ENCODE peak calls at places on chromosome 5, in five cellular contexts. Q, R, M, F and N are unnamed samples.

GRCh38 chr5:143290115-143290514 is 113.4 kb downstream of the NR3C1 start:
- DNase-seq in Q (no peak), R (no peak), M (no peak), F (no peak), N (no peak)

GRCh38 chr5:168023190-168023589 is 268.3 kb upstream of the WWC1 start:
- DNase-seq in Q (no peak), R (peak), M (no peak), F (no peak), N (no peak)

GRCh38 chr5:102295534-102296228 is 403 bp downstream of the SLCO4C1 start:
- DNase-seq in Q (peak), R (no peak), M (no peak), F (no peak), N (no peak)

GRCh38 chr5:1320436-1321344 is 24.2 kb downstream of the CLPTM1L start:
- DNase-seq in Q (no peak), R (no peak), M (no peak), F (no peak), N (no peak)

GRCh38 chr5:154444559-154445421 is 1.0 kb upstream of the SAP30L start:
- DNase-seq in Q (peak), R (no peak), M (no peak), F (peak), N (no peak)

GRCh38 chr5:95178046-95178651 is 106.7 kb downstream of the MCTP1 start:
- DNase-seq in Q (peak), R (no peak), M (peak), F (peak), N (peak)

GRCh38 chr5:159095218-159095617 is 4.5 kb downstream of the EBF1 start:
- DNase-seq in Q (peak), R (no peak), M (no peak), F (no peak), N (no peak)

GRCh38 chr5:90878081-90878480 is 319.5 kb downstream of the ADGRV1 start:
- DNase-seq in Q (no peak), R (peak), M (no peak), F (no peak), N (no peak)

GRCh38 chr5:11407553-11408145 is 496.6 kb downstream of the CTNND2 start:
- DNase-seq in Q (no peak), R (no peak), M (no peak), F (no peak), N (no peak)

DNA sequence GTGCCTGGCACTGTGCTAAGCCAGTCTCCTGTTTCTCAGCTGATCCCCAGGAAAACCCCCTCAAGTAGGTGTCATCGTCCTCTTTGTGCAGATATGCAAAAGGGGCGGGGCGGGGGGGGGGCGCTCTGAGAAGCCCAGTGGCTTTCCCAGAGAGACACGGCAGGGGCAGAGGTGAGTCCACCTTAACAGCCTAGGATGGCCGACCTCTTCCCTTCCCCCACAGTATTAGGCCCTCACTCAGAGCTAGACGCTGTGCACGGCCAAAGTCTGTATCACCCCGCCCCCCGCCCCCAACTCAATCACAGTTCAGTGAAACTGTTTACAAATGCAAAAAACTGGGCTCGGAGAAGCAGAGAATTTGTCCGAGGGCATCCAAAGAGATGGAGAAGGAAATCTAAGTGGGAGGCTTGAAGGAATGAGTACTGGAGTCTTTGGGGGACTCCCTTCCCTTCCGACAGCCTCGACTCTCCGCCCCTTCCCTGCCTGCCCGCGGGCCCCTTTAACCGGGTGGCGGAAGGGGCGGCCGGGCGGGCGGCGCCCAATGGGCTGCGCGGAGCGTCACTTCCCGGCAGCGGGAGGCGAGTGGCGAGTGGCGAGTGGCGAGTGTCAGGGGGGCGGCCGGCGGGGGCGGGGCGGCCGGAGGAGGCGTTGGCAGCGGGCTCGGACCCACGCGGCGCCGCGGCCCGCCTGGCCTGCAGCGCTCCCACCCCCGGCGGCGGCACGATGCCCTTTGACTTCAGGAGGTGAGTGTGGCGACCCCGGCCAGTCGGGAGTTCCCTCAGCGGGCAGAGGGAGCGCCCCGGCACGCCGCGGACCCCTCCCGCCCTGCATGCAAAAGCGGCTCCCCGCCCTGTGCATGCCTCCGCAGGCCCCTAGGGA is at the start of gene ERGIC1:
- DNase-seq in Q (peak), R (peak), M (no peak), F (peak), N (no peak)
- H3K4me3 ChIP-seq in Q (peak), R (peak), M (peak), F (peak), N (peak)

DNA sequence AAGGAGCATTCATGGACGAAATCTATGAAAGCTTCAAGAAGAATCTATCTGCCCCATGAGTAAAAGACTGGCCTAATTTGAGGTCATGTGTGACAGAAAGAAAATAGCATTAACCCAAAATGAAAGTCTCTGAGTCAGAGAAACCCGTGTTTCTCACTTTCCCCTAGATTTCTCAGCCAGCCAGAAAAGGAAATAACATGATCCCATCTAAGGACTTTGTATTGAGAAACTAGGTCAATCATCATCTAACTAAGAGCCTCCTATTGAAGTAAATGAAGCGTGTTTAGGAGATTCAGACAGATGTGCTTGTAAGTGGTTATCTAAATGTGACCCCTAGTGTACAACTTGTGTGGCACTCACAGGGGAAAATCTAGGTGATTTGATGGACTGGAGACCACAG is 77.3 kb upstream of the ZNF366 start:
- DNase-seq in Q (no peak), R (no peak), M (no peak), F (no peak), N (peak)
- TF ChIP-seq CTCF in Q (no peak), R (no peak), M (no peak), F (peak), N (peak)

DNA sequence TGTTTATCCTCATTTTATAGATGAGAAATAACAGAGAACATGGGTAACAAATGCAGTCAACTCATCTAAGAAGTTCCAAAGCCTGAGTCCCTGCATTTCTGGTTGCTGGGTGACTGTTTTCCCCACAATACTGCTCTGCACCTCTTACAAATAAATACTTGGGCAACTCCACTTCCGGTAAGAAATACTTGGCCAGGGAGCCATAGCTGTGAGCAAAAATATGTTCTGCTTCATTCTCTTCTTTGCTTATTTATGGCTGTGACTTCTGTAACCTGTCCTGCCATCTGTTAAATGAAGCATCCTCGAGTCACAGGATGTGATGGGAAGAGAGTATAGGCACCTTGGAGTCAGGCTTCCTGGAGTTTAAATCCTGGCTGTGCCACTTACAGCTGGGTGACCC is 49.9 kb downstream of the GDNF start:
- DNase-seq in Q (no peak), R (no peak), M (no peak), F (no peak), N (peak)
- H3K4me3 ChIP-seq in Q (no peak), R (no peak), M (no peak), F (no peak), N (no peak)

GRCh38 chr5:114097570-114097969 is 264.3 kb upstream of the KCNN2 start:
- DNase-seq in Q (no peak), R (no peak), M (no peak), F (no peak), N (no peak)

GRCh38 chr5:114099161-114099560 is 262.7 kb upstream of the KCNN2 start:
- DNase-seq in Q (no peak), R (no peak), M (no peak), F (no peak), N (no peak)

GRCh38 chr5:114101153-114101552 is 260.7 kb upstream of the KCNN2 start:
- DNase-seq in Q (no peak), R (no peak), M (no peak), F (peak), N (no peak)
- TF ChIP-seq CTCF in Q (no peak), R (peak), M (peak), F (peak), N (peak)

GRCh38 chr5:108078882-108079281 is 303.0 kb downstream of the FBXL17 start:
- DNase-seq in Q (no peak), R (no peak), M (no peak), F (no peak), N (no peak)
- H3K4me3 ChIP-seq in Q (peak), R (no peak), M (no peak), F (no peak), N (no peak)